ENCODE peak calls at places on chromosomes 13 and 19, in five cellular contexts. One of them, this sample, is unnamed.

GRCh38 chr13:41060723-41061074 is 610 bp upstream of the WBP4 start:
- DNase-seq in CD4-positive, alpha-beta T cell: peak
- DNase-seq in lower lobe of right lung: peak
- DNase-seq in progenitor cell of endocrine pancreas: peak
- DNase-seq in psoas muscle: peak
- DNase-seq in this sample: peak

GRCh38 chr19:9645466-9645865 is 24.4 kb upstream of the ZNF561 start:
- DNase-seq in lower lobe of right lung: no peak
- DNase-seq in CD4-positive, alpha-beta T cell: no peak
- DNase-seq in progenitor cell of endocrine pancreas: no peak
- DNase-seq in psoas muscle: no peak
- DNase-seq in this sample: no peak

GRCh38 chr19:2475702-2476450 is at the start of gene GADD45B:
- DNase-seq in progenitor cell of endocrine pancreas: peak
- DNase-seq in lower lobe of right lung: peak
- DNase-seq in CD4-positive, alpha-beta T cell: peak
- DNase-seq in psoas muscle: peak
- DNase-seq in this sample: peak

GRCh38 chr19:47035127-47035494 is 13.3 kb downstream of the TMEM160 start:
- DNase-seq in progenitor cell of endocrine pancreas: no peak
- DNase-seq in lower lobe of right lung: no peak
- DNase-seq in CD4-positive, alpha-beta T cell: no peak
- DNase-seq in psoas muscle: no peak
- DNase-seq in this sample: no peak

GRCh38 chr13:99658266-99658991 is 157.2 kb downstream of the TM9SF2 start:
- DNase-seq in progenitor cell of endocrine pancreas: peak
- DNase-seq in lower lobe of right lung: peak
- DNase-seq in CD4-positive, alpha-beta T cell: peak
- DNase-seq in psoas muscle: peak
- DNase-seq in this sample: peak

GRCh38 chr13:35891486-35891885 is 239.7 kb downstream of the DCLK1 start:
- DNase-seq in lower lobe of right lung: no peak
- DNase-seq in progenitor cell of endocrine pancreas: no peak
- DNase-seq in psoas muscle: no peak
- DNase-seq in CD4-positive, alpha-beta T cell: no peak
- DNase-seq in this sample: no peak

GRCh38 chr19:10292206-10292788 is 2.5 kb downstream of the ICAM5 start:
- DNase-seq in CD4-positive, alpha-beta T cell: peak
- DNase-seq in lower lobe of right lung: peak
- DNase-seq in psoas muscle: peak
- DNase-seq in progenitor cell of endocrine pancreas: peak
- DNase-seq in this sample: peak

GRCh38 chr13:79491715-79492114 is 10.8 kb downstream of the NDFIP2 start:
- DNase-seq in lower lobe of right lung: no peak
- DNase-seq in psoas muscle: no peak
- DNase-seq in progenitor cell of endocrine pancreas: no peak
- DNase-seq in CD4-positive, alpha-beta T cell: no peak
- DNase-seq in this sample: no peak

DNA sequence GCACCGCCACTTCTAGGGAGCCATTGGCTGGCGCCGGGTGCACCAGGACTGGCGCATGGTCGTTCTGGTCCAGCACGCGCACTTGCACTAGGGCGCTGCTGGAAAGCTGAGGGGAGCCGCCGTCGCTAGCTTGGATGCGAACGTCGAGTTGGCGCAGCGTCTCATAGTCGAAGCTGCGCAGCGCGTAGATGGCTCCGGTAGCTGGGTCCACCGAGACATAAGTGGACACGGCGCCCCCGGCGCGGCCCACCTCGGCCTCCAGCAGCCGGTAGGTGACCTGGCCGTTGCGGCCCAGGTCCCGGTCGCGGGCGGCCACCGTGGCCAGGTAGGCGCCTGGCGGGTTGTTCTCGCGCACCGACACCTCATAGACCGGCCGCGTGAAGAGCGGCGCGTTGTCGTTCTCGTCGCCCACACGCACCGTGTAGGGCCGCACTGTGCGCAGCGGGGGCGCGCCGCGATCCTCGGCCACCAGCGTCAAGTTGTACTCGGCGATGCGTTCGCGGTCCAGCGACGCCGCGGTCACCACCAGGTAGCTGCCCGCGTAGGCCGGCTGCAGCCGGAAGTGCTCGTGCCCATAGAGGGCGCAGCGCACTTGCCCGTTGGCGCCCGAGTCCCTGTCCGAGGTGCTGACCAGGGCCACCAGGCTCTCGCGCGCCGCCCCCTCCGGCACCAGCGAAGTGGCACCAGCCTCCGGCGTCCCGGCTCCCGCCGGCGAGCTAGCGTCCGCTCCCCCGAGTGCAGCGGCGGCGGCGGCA is 1.7 kb downstream of the PCDH8 start:
- DNase-seq in progenitor cell of endocrine pancreas: peak
- DNase-seq in psoas muscle: peak
- DNase-seq in lower lobe of right lung: peak
- DNase-seq in CD4-positive, alpha-beta T cell: no peak
- DNase-seq in this sample: no peak
- TF ChIP-seq CTCF in progenitor cell of endocrine pancreas: peak
- TF ChIP-seq CTCF in psoas muscle: peak
- TF ChIP-seq CTCF in lower lobe of right lung: peak
- TF ChIP-seq CTCF in CD4-positive, alpha-beta T cell: no peak
- TF ChIP-seq CTCF in this sample: no peak

GRCh38 chr13:23180711-23181110 is at the start of gene SGCG:
- DNase-seq in progenitor cell of endocrine pancreas: no peak
- DNase-seq in lower lobe of right lung: no peak
- DNase-seq in CD4-positive, alpha-beta T cell: no peak
- DNase-seq in psoas muscle: no peak
- DNase-seq in this sample: no peak

GRCh38 chr13:23185542-23185941 is 4.8 kb downstream of the SGCG start:
- DNase-seq in progenitor cell of endocrine pancreas: no peak
- DNase-seq in lower lobe of right lung: no peak
- DNase-seq in psoas muscle: no peak
- DNase-seq in CD4-positive, alpha-beta T cell: no peak
- DNase-seq in this sample: no peak

GRCh38 chr13:23182142-23182541 is 1.4 kb downstream of the SGCG start:
- DNase-seq in psoas muscle: no peak
- DNase-seq in CD4-positive, alpha-beta T cell: no peak
- DNase-seq in progenitor cell of endocrine pancreas: no peak
- DNase-seq in lower lobe of right lung: no peak
- DNase-seq in this sample: no peak

DNA sequence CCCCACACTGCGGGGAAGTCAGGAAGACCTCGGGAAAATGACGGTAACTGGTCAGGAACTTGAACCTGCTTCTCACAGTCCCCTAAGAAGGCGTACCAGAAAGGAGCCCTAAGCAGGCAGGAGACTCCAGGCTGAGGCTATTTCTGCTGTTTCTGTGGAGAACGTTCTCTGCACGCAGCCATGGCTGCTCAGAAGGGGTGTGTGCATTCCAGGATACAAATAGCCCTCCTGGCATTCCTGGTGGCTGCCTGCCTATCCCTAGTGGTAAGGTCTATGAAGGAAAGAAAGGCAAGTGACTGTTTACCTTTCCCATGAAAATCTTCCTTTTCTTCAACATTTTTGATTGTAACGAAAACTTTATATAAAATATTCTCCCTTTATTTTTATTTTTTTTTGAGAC is 2.5 kb downstream of the SGCG start:
- DNase-seq in progenitor cell of endocrine pancreas: no peak
- DNase-seq in lower lobe of right lung: no peak
- DNase-seq in CD4-positive, alpha-beta T cell: no peak
- DNase-seq in psoas muscle: peak
- DNase-seq in this sample: no peak
- TF ChIP-seq CTCF in progenitor cell of endocrine pancreas: no peak
- TF ChIP-seq CTCF in lower lobe of right lung: no peak
- TF ChIP-seq CTCF in CD4-positive, alpha-beta T cell: no peak
- TF ChIP-seq CTCF in psoas muscle: peak
- TF ChIP-seq CTCF in this sample: no peak

GRCh38 chr13:28637714-28638355 is 21.1 kb upstream of the POMP start:
- DNase-seq in psoas muscle: no peak
- DNase-seq in CD4-positive, alpha-beta T cell: no peak
- DNase-seq in lower lobe of right lung: no peak
- DNase-seq in progenitor cell of endocrine pancreas: no peak
- DNase-seq in this sample: no peak
- TF ChIP-seq CTCF in psoas muscle: no peak
- TF ChIP-seq CTCF in CD4-positive, alpha-beta T cell: no peak
- TF ChIP-seq CTCF in lower lobe of right lung: no peak
- TF ChIP-seq CTCF in progenitor cell of endocrine pancreas: no peak
- TF ChIP-seq CTCF in this sample: no peak

GRCh38 chr19:843180-843835 is 2.5 kb downstream of the PRTN3 start:
- DNase-seq in lower lobe of right lung: peak
- DNase-seq in CD4-positive, alpha-beta T cell: no peak
- DNase-seq in psoas muscle: peak
- DNase-seq in progenitor cell of endocrine pancreas: no peak
- DNase-seq in this sample: no peak
- TF ChIP-seq CTCF in lower lobe of right lung: no peak
- TF ChIP-seq CTCF in CD4-positive, alpha-beta T cell: no peak
- TF ChIP-seq CTCF in psoas muscle: no peak
- TF ChIP-seq CTCF in progenitor cell of endocrine pancreas: peak
- TF ChIP-seq CTCF in this sample: no peak

DNA sequence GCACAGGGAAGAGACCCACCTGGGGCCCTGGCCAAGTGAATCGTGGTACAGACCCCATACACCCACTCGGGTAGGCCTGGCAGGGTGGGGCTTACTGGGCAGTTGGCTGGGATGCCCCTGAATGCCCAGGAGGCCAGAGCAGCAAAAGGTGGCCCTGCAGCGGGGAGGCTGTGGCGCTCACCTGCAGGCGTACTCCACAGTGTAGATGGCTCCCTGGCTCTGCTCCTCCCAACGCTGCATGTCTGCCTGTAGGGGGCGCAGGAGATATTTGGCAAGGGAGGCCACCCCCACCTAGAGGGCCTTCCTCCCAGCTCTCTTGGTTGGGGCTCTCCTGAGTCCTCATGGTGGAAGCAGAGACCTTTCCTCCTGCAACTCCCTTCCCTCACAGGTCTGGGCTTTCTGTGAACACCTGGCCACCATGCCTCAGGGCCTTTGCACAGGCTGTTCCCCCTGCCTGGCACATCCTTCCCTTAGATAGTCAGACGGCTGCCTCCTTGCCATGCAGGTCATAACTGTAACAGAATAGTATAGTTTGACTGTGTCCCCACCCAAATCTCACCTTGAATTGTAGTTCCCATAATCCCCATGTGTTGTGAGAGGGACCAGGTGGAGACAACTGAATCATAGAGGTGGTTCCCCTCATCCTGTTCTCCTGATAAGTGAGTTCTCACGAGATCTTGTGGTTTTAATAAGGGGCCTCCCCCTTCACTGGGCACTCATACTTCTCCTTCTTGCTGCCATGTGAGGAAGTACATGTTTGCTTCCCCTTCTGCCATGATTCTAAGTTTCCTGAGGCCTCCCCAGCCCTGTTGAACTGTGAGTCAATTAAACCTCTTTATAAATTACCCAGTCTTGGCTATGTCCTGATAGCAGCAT is 5.9 kb downstream of the BORCS8 start:
- DNase-seq in psoas muscle: no peak
- DNase-seq in lower lobe of right lung: no peak
- DNase-seq in progenitor cell of endocrine pancreas: peak
- DNase-seq in CD4-positive, alpha-beta T cell: peak
- DNase-seq in this sample: no peak
- TF ChIP-seq CTCF in psoas muscle: peak
- TF ChIP-seq CTCF in lower lobe of right lung: peak
- TF ChIP-seq CTCF in progenitor cell of endocrine pancreas: peak
- TF ChIP-seq CTCF in CD4-positive, alpha-beta T cell: peak
- TF ChIP-seq CTCF in this sample: no peak

DNA sequence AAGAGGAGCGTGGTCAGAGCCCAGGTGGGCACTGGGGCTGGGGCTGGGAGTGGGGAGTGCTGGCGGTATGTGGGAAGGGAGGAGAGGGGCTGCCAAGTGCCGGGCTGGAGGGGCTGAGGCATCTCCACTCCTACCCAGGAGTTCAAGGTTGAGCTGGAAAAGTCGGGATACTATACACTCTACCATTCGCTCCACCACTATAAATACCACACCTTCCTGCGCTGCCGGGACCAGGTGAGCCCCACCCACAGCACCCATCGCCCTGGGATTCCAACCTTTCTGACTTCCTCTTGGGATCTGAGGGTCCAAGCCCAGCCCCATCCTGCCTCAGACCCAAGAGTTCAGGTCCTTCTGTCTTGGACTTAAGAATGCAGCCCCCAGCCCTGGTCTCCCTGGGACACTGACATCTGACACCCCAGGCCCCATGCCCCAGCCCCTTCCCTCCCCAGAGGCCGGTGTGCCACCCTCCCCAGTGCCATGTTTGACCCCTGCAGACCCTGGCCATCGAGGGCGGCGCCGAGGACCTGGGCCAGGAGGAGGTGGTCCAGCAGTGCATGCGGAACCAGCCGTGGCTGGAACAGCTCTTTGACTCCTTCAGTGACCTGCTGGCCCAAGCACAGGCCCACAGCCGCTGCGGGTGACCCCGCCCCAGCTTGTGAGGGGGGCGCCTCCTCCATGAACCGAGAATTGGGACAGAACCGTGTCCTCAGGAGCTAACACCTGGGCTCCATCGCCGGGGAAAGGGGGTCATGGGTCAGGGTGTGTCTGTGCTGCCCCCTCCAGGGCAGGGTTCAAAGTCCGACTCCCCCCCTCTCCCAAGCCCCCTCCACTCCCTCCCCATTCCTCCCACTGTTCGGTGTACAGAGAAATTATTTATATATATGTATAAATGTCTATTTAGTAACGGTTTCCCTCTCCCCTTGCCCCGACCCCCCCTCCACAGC is 14.7 kb downstream of the RRAS start:
- DNase-seq in lower lobe of right lung: no peak
- DNase-seq in progenitor cell of endocrine pancreas: no peak
- DNase-seq in CD4-positive, alpha-beta T cell: no peak
- DNase-seq in psoas muscle: no peak
- DNase-seq in this sample: no peak
- TF ChIP-seq CTCF in lower lobe of right lung: no peak
- TF ChIP-seq CTCF in progenitor cell of endocrine pancreas: no peak
- TF ChIP-seq CTCF in CD4-positive, alpha-beta T cell: no peak
- TF ChIP-seq CTCF in psoas muscle: no peak
- TF ChIP-seq CTCF in this sample: no peak

GRCh38 chr19:35476149-35476548 is 14.1 kb downstream of the KRTDAP start:
- DNase-seq in CD4-positive, alpha-beta T cell: no peak
- DNase-seq in lower lobe of right lung: no peak
- DNase-seq in progenitor cell of endocrine pancreas: no peak
- DNase-seq in psoas muscle: no peak
- DNase-seq in this sample: no peak
- TF ChIP-seq CTCF in CD4-positive, alpha-beta T cell: no peak
- TF ChIP-seq CTCF in lower lobe of right lung: no peak
- TF ChIP-seq CTCF in progenitor cell of endocrine pancreas: peak
- TF ChIP-seq CTCF in psoas muscle: no peak
- TF ChIP-seq CTCF in this sample: no peak

GRCh38 chr13:44576396-44577235 is 486 bp upstream of the TSC22D1 start:
- DNase-seq in CD4-positive, alpha-beta T cell: no peak
- DNase-seq in psoas muscle: peak
- DNase-seq in lower lobe of right lung: peak
- DNase-seq in progenitor cell of endocrine pancreas: no peak
- DNase-seq in this sample: no peak
- TF ChIP-seq CTCF in CD4-positive, alpha-beta T cell: no peak
- TF ChIP-seq CTCF in psoas muscle: no peak
- TF ChIP-seq CTCF in lower lobe of right lung: no peak
- TF ChIP-seq CTCF in progenitor cell of endocrine pancreas: no peak
- TF ChIP-seq CTCF in this sample: no peak

DNA sequence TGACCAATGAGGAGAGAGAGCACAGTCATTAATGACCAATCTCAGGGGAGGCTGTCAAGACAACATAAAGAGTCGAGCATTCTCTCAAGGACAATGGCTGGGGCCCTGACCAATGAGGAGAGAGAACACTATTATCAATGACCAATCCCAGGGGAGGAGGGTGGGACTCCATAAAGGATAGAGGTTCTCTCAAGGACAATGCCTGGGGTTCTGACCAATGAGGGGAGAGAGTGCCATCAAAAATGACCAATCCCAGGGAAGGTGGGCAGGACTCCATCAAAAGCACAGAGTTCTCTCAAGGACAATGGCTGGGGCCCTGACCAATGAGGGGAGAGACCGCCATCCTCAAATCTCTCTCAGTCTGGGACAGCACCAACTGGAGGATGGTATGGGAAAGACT is 3.3 kb upstream of the KLK11 start:
- DNase-seq in psoas muscle: no peak
- DNase-seq in progenitor cell of endocrine pancreas: no peak
- DNase-seq in CD4-positive, alpha-beta T cell: no peak
- DNase-seq in lower lobe of right lung: no peak
- DNase-seq in this sample: no peak
- TF ChIP-seq CTCF in psoas muscle: no peak
- TF ChIP-seq CTCF in progenitor cell of endocrine pancreas: no peak
- TF ChIP-seq CTCF in CD4-positive, alpha-beta T cell: no peak
- TF ChIP-seq CTCF in lower lobe of right lung: no peak
- TF ChIP-seq CTCF in this sample: no peak